ENCODE peak calls at places on chromosomes 5 and 9, in four cellular contexts. S, X, I and Z are unnamed samples.

GRCh38 chr5:40680741-40681350 is 1.1 kb downstream of the PTGER4 start:
- DNase-seq in S (no peak), X (peak), I (no peak), Z (no peak)

GRCh38 chr9:73132034-73132776 is 19.5 kb upstream of the ANXA1 start:
- DNase-seq in S (no peak), X (peak), I (peak), Z (peak)

GRCh38 chr9:68555416-68555815 is 14.7 kb upstream of the TMEM252 start:
- DNase-seq in S (no peak), X (no peak), I (no peak), Z (no peak)

GRCh38 chr5:56094579-56095361 is 100.0 kb upstream of the IL6ST start:
- DNase-seq in S (no peak), X (no peak), I (no peak), Z (no peak)

GRCh38 chr5:17340816-17341215 is 123.4 kb downstream of the BASP1 start:
- DNase-seq in S (no peak), X (no peak), I (no peak), Z (peak)

GRCh38 chr9:95516736-95517558 is at the start of gene PTCH1:
- DNase-seq in S (peak), X (peak), I (peak), Z (peak)

GRCh38 chr5:180648658-180649296 is 623 bp downstream of the FLT4 start:
- DNase-seq in S (peak), X (peak), I (peak), Z (no peak)

GRCh38 chr9:99259231-99259918 is 37.3 kb downstream of the SEC61B start:
- DNase-seq in S (no peak), X (no peak), I (peak), Z (no peak)

GRCh38 chr5:130295235-130295634 is 391.0 kb downstream of the CHSY3 start:
- DNase-seq in S (no peak), X (no peak), I (no peak), Z (no peak)

GRCh38 chr5:132013006-132013689 is 1.7 kb upstream of the ACSL6 start:
- DNase-seq in S (no peak), X (no peak), I (no peak), Z (no peak)

GRCh38 chr5:169151051-169151805 is 149.7 kb downstream of the SLIT3 start:
- DNase-seq in S (no peak), X (no peak), I (no peak), Z (no peak)

GRCh38 chr9:70477146-70477745 is 62.8 kb upstream of the KLF9 start:
- DNase-seq in S (no peak), X (no peak), I (no peak), Z (peak)

GRCh38 chr5:149128023-149128875 is 13.0 kb upstream of the ABLIM3 start:
- DNase-seq in S (peak), X (peak), I (peak), Z (peak)

GRCh38 chr5:68534131-68534940 is 318.8 kb downstream of the PIK3R1 start:
- DNase-seq in S (no peak), X (peak), I (no peak), Z (no peak)

GRCh38 chr9:88230612-88231011 is 92.3 kb upstream of the SPATA31C2 start:
- DNase-seq in S (no peak), X (no peak), I (no peak), Z (peak)

GRCh38 chr5:169703803-169704202 is 66.7 kb downstream of the DOCK2 start:
- DNase-seq in S (no peak), X (no peak), I (peak), Z (no peak)

DNA sequence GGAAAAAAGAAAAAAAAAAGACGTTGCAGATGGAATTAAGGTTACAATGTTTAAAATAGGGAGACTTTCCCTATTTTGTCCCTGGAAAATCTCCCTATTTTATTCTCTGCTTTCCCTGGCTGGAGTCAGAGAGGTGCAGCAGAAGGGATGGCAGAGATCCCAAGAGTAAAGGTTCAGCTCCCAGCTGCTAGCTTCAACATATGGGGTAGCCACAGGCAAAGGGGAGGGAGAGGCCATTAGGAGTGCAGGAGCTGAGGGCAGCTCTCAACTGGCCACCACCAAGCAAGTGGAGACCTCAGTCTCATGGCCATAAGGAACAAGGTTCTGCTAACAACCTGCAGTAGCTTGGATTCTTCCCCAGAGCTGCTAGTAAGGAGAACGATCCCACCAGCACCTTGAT is 367.0 kb upstream of the DAP start:
- DNase-seq in S (no peak), X (no peak), I (no peak), Z (no peak)
- TF ChIP-seq RAD21 in S (no peak), X (no peak), I (no peak), Z (no peak)

DNA sequence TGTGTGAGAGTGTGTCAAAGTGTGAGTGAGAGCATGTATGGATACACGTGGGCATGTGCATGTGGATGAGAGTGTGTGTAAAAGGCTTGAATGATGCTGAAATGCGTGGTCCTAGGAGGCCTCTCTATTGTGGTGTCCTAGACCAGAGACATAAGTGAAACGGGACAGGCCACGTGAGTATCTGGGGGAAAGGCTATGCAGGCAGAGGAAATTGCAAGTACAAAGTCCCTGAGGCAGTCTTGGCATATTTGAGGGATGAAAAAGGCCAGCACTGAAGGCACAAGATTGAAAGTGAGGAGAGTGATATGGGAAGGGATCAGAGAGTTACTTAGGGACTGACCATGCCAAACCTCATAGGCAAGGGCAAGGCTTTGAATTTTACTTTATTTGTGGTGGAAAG is 67.2 kb upstream of the CCDC152 start:
- DNase-seq in S (no peak), X (no peak), I (no peak), Z (no peak)
- TF ChIP-seq USF2 in S (no peak), X (no peak), I (no peak), Z (no peak)

GRCh38 chr5:119361723-119362122 is 5.9 kb downstream of the TNFAIP8 start:
- DNase-seq in S (no peak), X (no peak), I (peak), Z (no peak)

GRCh38 chr5:119362714-119363113 is 6.9 kb downstream of the TNFAIP8 start:
- DNase-seq in S (no peak), X (no peak), I (no peak), Z (no peak)

GRCh38 chr5:119363271-119363670 is 7.5 kb downstream of the TNFAIP8 start:
- DNase-seq in S (no peak), X (no peak), I (no peak), Z (no peak)

GRCh38 chr5:119365847-119366536 is 10.2 kb downstream of the TNFAIP8 start:
- DNase-seq in S (no peak), X (no peak), I (no peak), Z (no peak)

GRCh38 chr5:119363936-119364335 is 8.1 kb downstream of the TNFAIP8 start:
- DNase-seq in S (no peak), X (no peak), I (no peak), Z (no peak)
- TF ChIP-seq RAD21 in S (no peak), X (no peak), I (no peak), Z (no peak)

GRCh38 chr5:63262191-63262981 is 683.8 kb downstream of the LRRC70 start:
- DNase-seq in S (no peak), X (no peak), I (no peak), Z (peak)

GRCh38 chr5:63261695-63262094 is 683.1 kb downstream of the LRRC70 start:
- DNase-seq in S (no peak), X (no peak), I (no peak), Z (no peak)

DNA sequence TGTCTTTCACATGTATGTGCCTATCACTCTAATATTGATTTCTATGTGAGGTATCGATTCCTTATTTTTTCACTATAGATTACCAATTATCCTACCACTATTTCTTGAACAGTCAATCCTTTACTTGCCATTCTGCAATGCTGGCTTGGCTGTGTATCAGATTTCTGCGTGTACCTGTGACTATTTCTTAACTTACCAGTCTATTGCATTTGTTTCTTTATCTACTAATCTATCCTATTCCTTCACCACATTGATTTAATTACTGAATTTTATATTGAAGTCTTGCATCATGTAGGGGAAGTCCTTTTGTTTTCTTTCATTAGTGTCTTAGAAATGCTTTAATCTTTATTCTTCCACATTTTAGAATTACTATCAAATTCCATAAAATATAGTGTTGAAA is 684.8 kb downstream of the LRRC70 start:
- DNase-seq in S (no peak), X (no peak), I (no peak), Z (no peak)
- TF ChIP-seq USF2 in S (no peak), X (no peak), I (no peak), Z (no peak)

DNA sequence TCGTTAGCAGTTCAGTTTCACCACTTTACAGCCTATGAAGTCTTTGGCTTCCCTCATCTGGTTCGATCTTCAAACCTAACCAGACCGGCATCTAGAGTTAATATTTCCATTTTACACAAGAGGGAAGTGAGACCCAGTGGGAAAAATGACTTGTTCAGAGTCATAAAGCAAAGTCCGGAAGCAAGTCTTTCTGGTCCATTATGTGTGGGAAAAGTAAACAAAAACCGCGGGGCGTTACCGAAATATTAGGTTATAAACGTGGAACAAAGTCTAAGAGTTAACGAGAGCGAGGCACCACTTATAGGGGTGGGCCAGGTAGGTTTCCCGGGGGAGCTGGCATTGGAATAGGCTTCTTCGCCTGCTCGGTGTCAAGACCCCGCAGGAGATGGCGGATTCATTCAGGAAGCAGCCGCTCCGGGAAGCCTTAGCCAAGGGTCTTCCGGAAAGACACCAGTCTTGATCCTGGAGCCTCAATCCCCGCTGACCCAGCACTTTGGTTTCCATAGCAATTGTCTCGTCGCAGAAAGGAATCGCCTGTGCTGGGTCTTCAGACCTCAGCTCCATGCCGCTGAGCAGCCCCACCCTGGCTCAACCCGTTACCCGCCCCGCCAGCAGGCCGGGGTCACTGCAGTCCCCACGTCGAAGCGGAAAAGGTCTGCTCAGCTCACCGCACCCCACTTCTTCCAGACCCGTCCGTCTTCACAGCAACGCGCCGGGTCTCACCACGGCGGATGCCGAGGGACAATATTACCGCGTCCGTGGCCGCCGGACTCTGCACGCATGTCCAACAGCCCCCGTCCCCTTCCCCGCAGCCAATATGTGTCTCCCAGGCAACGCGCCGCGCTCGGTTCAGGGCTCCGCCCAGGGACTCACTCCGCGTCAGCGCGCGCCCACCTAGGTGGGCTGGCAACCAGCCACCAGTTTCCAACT is at the start of gene C5orf52:
- DNase-seq in S (peak), X (peak), I (no peak), Z (peak)
- TF ChIP-seq RAD21 in S (no peak), X (no peak), I (no peak), Z (no peak)

GRCh38 chr9:104774831-104775573 is 11.1 kb downstream of the NIPSNAP3B start:
- DNase-seq in S (no peak), X (no peak), I (peak), Z (no peak)
- TF ChIP-seq USF2 in S (no peak), X (no peak), I (no peak), Z (no peak)